ENCODE peak calls at places on chromosomes 1 and 21, in five cellular contexts. C is WTC11, I is mucosa of gallbladder, Q is anterior cingulate cortex, N is gastrocnemius medialis. G is an unnamed sample.

GRCh38 chr1:54668567-54668966 is 27.0 kb downstream of the MROH7 start:
- DNase-seq in C (no peak), I (no peak), Q (no peak), N (no peak), G (no peak)

GRCh38 chr1:211606914-211607751 is 28.2 kb upstream of the SLC30A1 start:
- DNase-seq in C (no peak), I (no peak), Q (no peak), N (no peak), G (peak)

GRCh38 chr1:5895446-5896406 is 96.5 kb downstream of the NPHP4 start:
- DNase-seq in C (no peak), I (no peak), Q (no peak), N (no peak), G (no peak)

GRCh38 chr1:234433563-234434285 is 45.3 kb downstream of the TARBP1 start:
- DNase-seq in C (no peak), I (no peak), Q (no peak), N (no peak), G (no peak)

GRCh38 chr1:153849487-153850185 is 73.1 kb downstream of the GATAD2B start:
- DNase-seq in C (no peak), I (no peak), Q (no peak), N (no peak), G (no peak)

GRCh38 chr1:205530116-205530515 is 25.6 kb downstream of the CDK18 start:
- DNase-seq in C (no peak), I (no peak), Q (no peak), N (no peak), G (no peak)

GRCh38 chr21:43986544-43987451 is 25.3 kb upstream of the TRAPPC10 start:
- DNase-seq in C (no peak), I (no peak), Q (peak), N (no peak), G (no peak)

GRCh38 chr1:6331543-6332246 is 61.9 kb downstream of the ACOT7 start:
- DNase-seq in C (no peak), I (no peak), Q (no peak), N (no peak), G (no peak)

GRCh38 chr1:77030401-77031100 is 163.3 kb downstream of the ST6GALNAC5 start:
- DNase-seq in C (no peak), I (no peak), Q (no peak), N (no peak), G (no peak)

GRCh38 chr1:201172999-201173610 is 17.5 kb upstream of the IGFN1 start:
- DNase-seq in C (no peak), I (no peak), Q (no peak), N (peak), G (no peak)

GRCh38 chr1:35509558-35509957 is 47.6 kb downstream of the KIAA0319L start:
- DNase-seq in C (no peak), I (no peak), Q (no peak), N (no peak), G (no peak)

GRCh38 chr1:23673086-23673813 is 18.4 kb upstream of the RPL11 start:
- DNase-seq in C (peak), I (peak), Q (no peak), N (no peak), G (no peak)

GRCh38 chr1:204384636-204385354 is 25.1 kb upstream of the PLEKHA6 start:
- DNase-seq in C (no peak), I (peak), Q (no peak), N (no peak), G (no peak)

GRCh38 chr1:228318823-228319241 is 87.8 kb downstream of the TRIM11 start:
- DNase-seq in C (no peak), I (no peak), Q (no peak), N (no peak), G (no peak)

GRCh38 chr1:54782156-54782555 is 17.8 kb upstream of the PARS2 start:
- DNase-seq in C (no peak), I (peak), Q (no peak), N (no peak), G (no peak)

GRCh38 chr21:41545500-41546359 is 37.8 kb upstream of the TMPRSS2 start:
- DNase-seq in C (no peak), I (no peak), Q (no peak), N (no peak), G (no peak)

GRCh38 chr1:15916417-15916816 is 59.5 kb downstream of the ZBTB17 start:
- DNase-seq in C (no peak), I (no peak), Q (no peak), N (no peak), G (no peak)

GRCh38 chr1:218785928-218786327 is 387.8 kb upstream of the LYPLAL1 start:
- DNase-seq in C (no peak), I (peak), Q (no peak), N (peak), G (no peak)

GRCh38 chr1:53237638-53238037 is 680 bp downstream of the MAGOH start:
- DNase-seq in C (no peak), I (no peak), Q (no peak), N (no peak), G (no peak)

GRCh38 chr21:44681152-44681551 is 811 bp downstream of the KRTAP12-1 start:
- DNase-seq in C (no peak), I (no peak), Q (no peak), N (no peak), G (no peak)

GRCh38 chr1:54312874-54313316 is 93.3 kb downstream of the SSBP3 start:
- DNase-seq in C (peak), I (no peak), Q (no peak), N (no peak), G (peak)

GRCh38 chr1:112522621-112523020 is 13.9 kb downstream of the WNT2B start:
- DNase-seq in C (no peak), I (no peak), Q (no peak), N (no peak), G (no peak)

GRCh38 chr1:228410015-228410414 is 3.4 kb upstream of the TRIM11 start:
- DNase-seq in C (peak), I (no peak), Q (no peak), N (no peak), G (no peak)

GRCh38 chr1:2908561-2908960 is 107.1 kb upstream of the TTC34 start:
- DNase-seq in C (no peak), I (no peak), Q (no peak), N (no peak), G (no peak)

GRCh38 chr21:41973427-41973831 is 19.6 kb upstream of the C2CD2 start:
- DNase-seq in C (no peak), I (no peak), Q (no peak), N (no peak), G (no peak)

GRCh38 chr1:150420560-150421265 is 56.8 kb downstream of the RPRD2 start:
- DNase-seq in C (no peak), I (no peak), Q (no peak), N (no peak), G (no peak)

GRCh38 chr1:30191154-30191702 is 532.2 kb downstream of the MATN1 start:
- DNase-seq in C (no peak), I (no peak), Q (no peak), N (no peak), G (peak)

GRCh38 chr1:31523012-31523411 is 53.3 kb upstream of the TINAGL1 start:
- DNase-seq in C (no peak), I (no peak), Q (no peak), N (no peak), G (no peak)

GRCh38 chr1:230839166-230839565 is 29.2 kb downstream of the C1orf198 start:
- DNase-seq in C (no peak), I (no peak), Q (peak), N (no peak), G (no peak)

GRCh38 chr1:218374401-218374848 is 29.3 kb downstream of the TGFB2 start:
- DNase-seq in C (no peak), I (no peak), Q (no peak), N (peak), G (no peak)

GRCh38 chr1:211925016-211925415 is 94.5 kb upstream of the LPGAT1 start:
- DNase-seq in C (peak), I (no peak), Q (no peak), N (no peak), G (no peak)

GRCh38 chr1:39406533-39407478 is 84.6 kb upstream of the BMP8A start:
- DNase-seq in C (no peak), I (no peak), Q (no peak), N (no peak), G (no peak)

GRCh38 chr1:21139601-21140000 is 37.1 kb downstream of the EIF4G3 start:
- DNase-seq in C (no peak), I (no peak), Q (no peak), N (peak), G (no peak)